ENCODE peak calls at places on chromosomes 6 and 20, in eight cellular contexts. One of them, this sample, is unnamed. For H3K9me3, the result is how much of the 10 kb centered on the place peaks cover.

GRCh38 chr6:26599134-26599533 is 2.4 kb downstream of the ABT1 start:
- DNase-seq in endodermal cell: no peak
- DNase-seq in fibroblast of lung: no peak
- DNase-seq in left lung: no peak
- DNase-seq in upper lobe of right lung: no peak
- DNase-seq in cardiac muscle cell: no peak
- DNase-seq in BE2C: no peak
- DNase-seq in IMR-90: no peak
- DNase-seq in this sample: no peak

GRCh38 chr6:24283043-24283985 is 74.5 kb downstream of the DCDC2 start:
- DNase-seq in IMR-90: peak
- DNase-seq in BE2C: peak
- DNase-seq in endodermal cell: peak
- DNase-seq in left lung: peak
- DNase-seq in cardiac muscle cell: peak
- DNase-seq in fibroblast of lung: peak
- DNase-seq in upper lobe of right lung: no peak
- DNase-seq in this sample: peak

GRCh38 chr6:170075659-170076223 is 215.1 kb downstream of the DLL1 start:
- DNase-seq in left lung: peak
- DNase-seq in BE2C: no peak
- DNase-seq in fibroblast of lung: no peak
- DNase-seq in endodermal cell: peak
- DNase-seq in cardiac muscle cell: no peak
- DNase-seq in upper lobe of right lung: no peak
- DNase-seq in IMR-90: no peak
- DNase-seq in this sample: peak

GRCh38 chr20:6575912-6576391 is 191.5 kb upstream of the BMP2 start:
- DNase-seq in BE2C: no peak
- DNase-seq in fibroblast of lung: peak
- DNase-seq in cardiac muscle cell: peak
- DNase-seq in left lung: no peak
- DNase-seq in endodermal cell: no peak
- DNase-seq in IMR-90: peak
- DNase-seq in upper lobe of right lung: no peak
- DNase-seq in this sample: no peak

GRCh38 chr20:19802492-19803158 is 44.6 kb downstream of the RIN2 start:
- DNase-seq in IMR-90: peak
- DNase-seq in endodermal cell: peak
- DNase-seq in left lung: no peak
- DNase-seq in cardiac muscle cell: peak
- DNase-seq in fibroblast of lung: peak
- DNase-seq in upper lobe of right lung: no peak
- DNase-seq in BE2C: no peak
- DNase-seq in this sample: no peak

GRCh38 chr20:9397928-9398327 is 116.5 kb upstream of the LAMP5 start:
- DNase-seq in left lung: no peak
- DNase-seq in upper lobe of right lung: no peak
- DNase-seq in endodermal cell: no peak
- DNase-seq in cardiac muscle cell: no peak
- DNase-seq in IMR-90: no peak
- DNase-seq in BE2C: no peak
- DNase-seq in fibroblast of lung: no peak
- DNase-seq in this sample: no peak

GRCh38 chr6:71194730-71195129 is 93.9 kb upstream of the OGFRL1 start:
- DNase-seq in upper lobe of right lung: no peak
- DNase-seq in cardiac muscle cell: no peak
- DNase-seq in fibroblast of lung: peak
- DNase-seq in BE2C: no peak
- DNase-seq in endodermal cell: no peak
- DNase-seq in left lung: no peak
- DNase-seq in IMR-90: peak
- DNase-seq in this sample: no peak

GRCh38 chr20:42752620-42753019 is 437.1 kb downstream of the PTPRT start:
- DNase-seq in upper lobe of right lung: no peak
- DNase-seq in left lung: no peak
- DNase-seq in endodermal cell: no peak
- DNase-seq in BE2C: no peak
- DNase-seq in IMR-90: no peak
- DNase-seq in cardiac muscle cell: no peak
- DNase-seq in fibroblast of lung: no peak
- DNase-seq in this sample: no peak

GRCh38 chr6:27049863-27050781 is 197.4 kb upstream of the PRSS16 start:
- DNase-seq in IMR-90: no peak
- DNase-seq in endodermal cell: peak
- DNase-seq in BE2C: no peak
- DNase-seq in cardiac muscle cell: no peak
- DNase-seq in left lung: peak
- DNase-seq in fibroblast of lung: no peak
- DNase-seq in upper lobe of right lung: peak
- DNase-seq in this sample: no peak

GRCh38 chr6:166253277-166254229 is 54.6 kb downstream of the PRR18 start:
- DNase-seq in cardiac muscle cell: peak
- DNase-seq in endodermal cell: peak
- DNase-seq in upper lobe of right lung: peak
- DNase-seq in fibroblast of lung: no peak
- DNase-seq in IMR-90: no peak
- DNase-seq in left lung: peak
- DNase-seq in BE2C: peak
- DNase-seq in this sample: no peak

GRCh38 chr20:62206388-62206775 is 13.7 kb downstream of the HRH3 start:
- DNase-seq in IMR-90: no peak
- DNase-seq in fibroblast of lung: no peak
- DNase-seq in endodermal cell: no peak
- DNase-seq in left lung: no peak
- DNase-seq in cardiac muscle cell: no peak
- DNase-seq in BE2C: no peak
- DNase-seq in upper lobe of right lung: no peak
- DNase-seq in this sample: no peak

GRCh38 chr20:37927410-37928048 is 24.6 kb downstream of the VSTM2L start:
- DNase-seq in cardiac muscle cell: no peak
- DNase-seq in BE2C: no peak
- DNase-seq in IMR-90: no peak
- DNase-seq in upper lobe of right lung: no peak
- DNase-seq in left lung: peak
- DNase-seq in endodermal cell: no peak
- DNase-seq in fibroblast of lung: no peak
- DNase-seq in this sample: no peak

GRCh38 chr6:56246941-56247653 is at the start of gene COL21A1:
- DNase-seq in fibroblast of lung: peak
- DNase-seq in cardiac muscle cell: peak
- DNase-seq in upper lobe of right lung: peak
- DNase-seq in BE2C: no peak
- DNase-seq in left lung: peak
- DNase-seq in endodermal cell: peak
- DNase-seq in IMR-90: no peak
- DNase-seq in this sample: peak
- H3K4me3 ChIP-seq in fibroblast of lung: peak
- H3K4me3 ChIP-seq in cardiac muscle cell: peak
- H3K4me3 ChIP-seq in upper lobe of right lung: peak
- H3K4me3 ChIP-seq in BE2C: no peak
- H3K4me3 ChIP-seq in left lung: peak
- H3K4me3 ChIP-seq in endodermal cell: peak
- H3K4me3 ChIP-seq in IMR-90: peak
- H3K4me3 ChIP-seq in this sample: peak

GRCh38 chr6:168050861-168051586 is 28.0 kb downstream of the FRMD1 start:
- DNase-seq in cardiac muscle cell: no peak
- DNase-seq in IMR-90: no peak
- DNase-seq in endodermal cell: peak
- DNase-seq in upper lobe of right lung: no peak
- DNase-seq in BE2C: no peak
- DNase-seq in left lung: no peak
- DNase-seq in fibroblast of lung: no peak
- DNase-seq in this sample: no peak
- TF ChIP-seq CTCF in cardiac muscle cell: peak
- TF ChIP-seq CTCF in IMR-90: peak
- TF ChIP-seq CTCF in endodermal cell: peak
- TF ChIP-seq CTCF in upper lobe of right lung: peak
- TF ChIP-seq CTCF in BE2C: no peak
- TF ChIP-seq CTCF in left lung: no peak
- TF ChIP-seq CTCF in fibroblast of lung: peak
- TF ChIP-seq CTCF in this sample: no peak

DNA sequence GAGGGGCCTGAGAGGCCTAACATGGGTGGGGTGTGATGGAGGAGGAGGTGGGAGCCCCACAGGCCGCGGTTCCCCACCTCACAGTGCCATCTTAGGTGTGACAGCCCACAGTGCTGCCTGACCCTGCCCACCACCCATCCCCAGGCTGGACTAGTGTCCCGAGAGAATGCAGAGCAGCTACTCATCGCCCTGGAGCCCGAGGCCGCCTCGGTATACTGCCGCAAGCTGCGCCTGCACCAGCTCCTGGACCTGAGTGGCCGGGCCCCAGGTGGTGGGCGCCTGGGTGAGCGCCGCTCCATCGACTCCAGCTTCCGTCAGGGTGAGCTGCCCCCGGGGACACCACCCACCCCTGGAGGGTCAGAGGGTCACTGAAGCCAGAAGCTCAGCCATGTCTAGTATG is 15.6 kb downstream of the HSPA12B start:
- DNase-seq in left lung: peak
- DNase-seq in upper lobe of right lung: no peak
- DNase-seq in fibroblast of lung: no peak
- DNase-seq in endodermal cell: no peak
- DNase-seq in cardiac muscle cell: no peak
- DNase-seq in IMR-90: no peak
- DNase-seq in BE2C: no peak
- DNase-seq in this sample: no peak
- H3K9me3 ChIP-seq in left lung: under half
- H3K9me3 ChIP-seq in upper lobe of right lung: under half
- H3K9me3 ChIP-seq in fibroblast of lung: under half
- H3K9me3 ChIP-seq in endodermal cell: under half
- H3K9me3 ChIP-seq in cardiac muscle cell: under half
- H3K9me3 ChIP-seq in IMR-90: under half
- H3K9me3 ChIP-seq in BE2C: under half
- H3K9me3 ChIP-seq in this sample: under half

GRCh38 chr6:7391244-7391643 is 1.6 kb downstream of the RIOK1 start:
- DNase-seq in cardiac muscle cell: no peak
- DNase-seq in fibroblast of lung: no peak
- DNase-seq in upper lobe of right lung: no peak
- DNase-seq in left lung: no peak
- DNase-seq in endodermal cell: no peak
- DNase-seq in BE2C: no peak
- DNase-seq in IMR-90: no peak
- DNase-seq in this sample: no peak

GRCh38 chr6:7389451-7390217 is at the start of the genes CAGE1 and RIOK1:
- DNase-seq in endodermal cell: peak
- DNase-seq in BE2C: peak
- DNase-seq in fibroblast of lung: peak
- DNase-seq in cardiac muscle cell: peak
- DNase-seq in left lung: peak
- DNase-seq in IMR-90: peak
- DNase-seq in upper lobe of right lung: peak
- DNase-seq in this sample: peak

GRCh38 chr6:7392402-7392801 is 2.8 kb downstream of the RIOK1 start:
- DNase-seq in endodermal cell: no peak
- DNase-seq in cardiac muscle cell: no peak
- DNase-seq in IMR-90: no peak
- DNase-seq in upper lobe of right lung: no peak
- DNase-seq in left lung: no peak
- DNase-seq in BE2C: no peak
- DNase-seq in fibroblast of lung: no peak
- DNase-seq in this sample: no peak

GRCh38 chr6:7389162-7389450 is 436 bp downstream of the CAGE1 start:
- DNase-seq in left lung: no peak
- DNase-seq in BE2C: no peak
- DNase-seq in endodermal cell: no peak
- DNase-seq in upper lobe of right lung: no peak
- DNase-seq in fibroblast of lung: peak
- DNase-seq in cardiac muscle cell: peak
- DNase-seq in IMR-90: peak
- DNase-seq in this sample: no peak

DNA sequence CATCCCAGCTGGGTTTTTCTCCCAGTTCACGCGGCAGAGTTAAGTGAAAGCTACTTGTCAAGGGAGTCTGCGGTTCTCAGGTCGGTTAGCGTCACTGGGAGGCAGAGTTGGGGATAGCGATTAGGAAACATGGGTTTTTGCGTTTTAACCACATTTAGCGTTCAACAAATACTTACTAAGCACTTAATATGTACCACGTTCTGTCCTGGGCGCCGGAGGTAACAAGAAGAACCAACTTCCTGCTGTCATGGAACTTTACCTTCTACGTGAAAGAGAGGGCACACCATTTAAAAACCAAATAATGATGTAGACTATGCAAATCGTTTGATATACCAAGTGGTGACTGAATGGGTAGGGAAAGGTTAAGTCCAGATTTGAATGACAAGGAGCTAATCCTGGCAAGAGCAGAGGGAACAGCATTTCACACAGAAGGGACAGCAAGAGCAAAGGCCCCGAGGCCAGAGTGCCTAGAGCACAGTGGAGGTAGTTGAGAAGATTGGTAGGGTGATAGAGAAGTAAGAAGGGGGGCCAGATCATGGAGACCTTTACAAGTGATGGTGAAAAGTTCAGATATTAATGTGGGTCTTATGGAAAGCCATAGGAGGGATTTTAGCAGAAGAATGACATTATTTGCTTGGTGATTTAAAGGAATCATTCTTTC is 740 bp downstream of the RIOK1 start:
- DNase-seq in cardiac muscle cell: no peak
- DNase-seq in upper lobe of right lung: no peak
- DNase-seq in endodermal cell: no peak
- DNase-seq in IMR-90: peak
- DNase-seq in fibroblast of lung: no peak
- DNase-seq in BE2C: no peak
- DNase-seq in left lung: no peak
- DNase-seq in this sample: no peak
- H3K4me3 ChIP-seq in cardiac muscle cell: peak
- H3K4me3 ChIP-seq in upper lobe of right lung: peak
- H3K4me3 ChIP-seq in endodermal cell: peak
- H3K4me3 ChIP-seq in IMR-90: peak
- H3K4me3 ChIP-seq in fibroblast of lung: peak
- H3K4me3 ChIP-seq in BE2C: peak
- H3K4me3 ChIP-seq in left lung: peak
- H3K4me3 ChIP-seq in this sample: peak

DNA sequence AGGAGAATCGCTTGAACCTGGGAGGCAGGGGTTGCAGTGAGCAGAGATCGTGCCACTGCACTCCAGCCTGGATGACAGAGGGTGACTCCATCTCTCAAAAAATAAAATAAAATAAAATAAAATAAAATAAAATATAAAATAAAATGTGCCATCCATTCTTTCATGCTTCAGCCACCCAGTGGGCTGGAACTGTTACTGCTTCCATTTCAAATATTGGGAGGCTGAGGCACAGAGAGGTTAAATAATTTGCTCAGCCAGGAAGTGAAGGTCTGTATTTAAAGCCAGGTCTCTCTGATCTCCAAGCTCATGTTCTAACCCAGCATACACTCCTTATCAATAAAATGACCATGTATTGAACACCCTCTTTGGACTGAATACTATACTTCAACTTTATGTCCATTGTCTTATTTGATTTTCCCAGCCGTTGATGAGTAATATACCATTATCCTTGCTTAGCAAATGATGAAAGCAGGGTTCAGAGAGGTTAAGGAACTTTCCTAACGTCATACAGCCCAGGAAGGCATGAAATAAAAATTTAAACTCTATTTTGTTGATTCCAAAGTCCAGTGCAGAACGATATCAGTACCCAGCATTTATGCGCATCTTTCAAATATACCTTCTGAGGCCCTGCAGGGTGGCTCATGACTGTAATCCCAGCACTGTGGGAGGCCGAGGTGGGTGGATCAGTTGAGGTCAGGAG is 25.8 kb upstream of the SLC9A8 start:
- DNase-seq in fibroblast of lung: no peak
- DNase-seq in endodermal cell: no peak
- DNase-seq in IMR-90: peak
- DNase-seq in upper lobe of right lung: no peak
- DNase-seq in left lung: no peak
- DNase-seq in cardiac muscle cell: no peak
- DNase-seq in BE2C: no peak
- DNase-seq in this sample: no peak
- TF ChIP-seq CTCF in fibroblast of lung: peak
- TF ChIP-seq CTCF in endodermal cell: peak
- TF ChIP-seq CTCF in IMR-90: peak
- TF ChIP-seq CTCF in upper lobe of right lung: peak
- TF ChIP-seq CTCF in left lung: no peak
- TF ChIP-seq CTCF in cardiac muscle cell: peak
- TF ChIP-seq CTCF in BE2C: peak
- TF ChIP-seq CTCF in this sample: no peak

This sample was measured in uterus.